ENCODE peak calls at places on chromosomes 5 and 9, in five cellular contexts. F, Z, U, O and H are unnamed samples.

GRCh38 chr9:16645970-16646369 is 224.5 kb downstream of the BNC2 start:
- DNase-seq in Z (no peak), U (no peak), F (no peak), O (no peak), H (no peak)

GRCh38 chr9:114086009-114086408 is 7.9 kb upstream of the AMBP start:
- DNase-seq in U (no peak), Z (no peak), O (no peak), F (no peak), H (no peak)

GRCh38 chr9:131254107-131254491 is 22.2 kb downstream of the FAM78A start:
- DNase-seq in Z (peak), O (no peak), U (peak), F (no peak), H (peak)

GRCh38 chr9:93886911-93887310 is 68.2 kb downstream of the BARX1 start:
- DNase-seq in U (no peak), F (no peak), O (no peak), Z (no peak), H (no peak)

GRCh38 chr5:34914671-34915138 is 599 bp downstream of the RAD1 start:
- DNase-seq in O (peak), F (no peak), Z (peak), U (peak), H (peak)

GRCh38 chr9:79572032-79572890 is 496 bp downstream of the TLE4 start:
- DNase-seq in F (no peak), U (peak), O (peak), Z (peak), H (peak)

GRCh38 chr5:173969167-173970049 is 19.6 kb upstream of the C5orf47 start:
- DNase-seq in Z (no peak), U (peak), F (no peak), O (peak), H (peak)

GRCh38 chr5:132687995-132688394 is 14.2 kb downstream of the IL4 start:
- DNase-seq in U (no peak), Z (no peak), O (no peak), F (no peak), H (no peak)

GRCh38 chr5:98965226-98965625 is 36.4 kb upstream of the CHD1 start:
- DNase-seq in Z (no peak), F (no peak), O (no peak), U (no peak), H (no peak)

GRCh38 chr9:38393128-38393809 is 767 bp downstream of the ALDH1B1 start:
- DNase-seq in F (no peak), Z (no peak), O (no peak), U (no peak), H (peak)

GRCh38 chr5:168434746-168435321 is 51.4 kb upstream of the RARS1 start:
- DNase-seq in F (no peak), Z (no peak), O (peak), U (no peak), H (no peak)

GRCh38 chr5:181184845-181185216 is 20.2 kb downstream of the TRIM7 start:
- DNase-seq in Z (no peak), O (no peak), U (no peak), F (no peak), H (no peak)

GRCh38 chr5:147310059-147310704 is 75.4 kb downstream of the STK32A start:
- DNase-seq in O (peak), F (peak), U (peak), Z (peak), H (no peak)

GRCh38 chr9:92781902-92782301 is 17.3 kb upstream of the BICD2 start:
- DNase-seq in Z (peak), F (no peak), U (no peak), O (no peak), H (no peak)

GRCh38 chr9:19376931-19377330 is 3.1 kb downstream of the RPS6 start:
- DNase-seq in Z (no peak), F (no peak), O (no peak), U (no peak), H (no peak)

GRCh38 chr9:14902561-14902960 is 7.7 kb downstream of the FREM1 start:
- DNase-seq in Z (no peak), O (no peak), F (no peak), U (no peak), H (no peak)

GRCh38 chr9:87518702-87519335 is 21.2 kb downstream of the DAPK1 start:
- DNase-seq in O (no peak), Z (peak), U (peak), F (no peak), H (peak)

GRCh38 chr5:56612759-56613158 is 202.6 kb upstream of the MAP3K1 start:
- DNase-seq in Z (no peak), U (no peak), O (no peak), F (no peak), H (no peak)

GRCh38 chr9:108580021-108580439 is 275.8 kb downstream of the ACTL7B start:
- DNase-seq in U (no peak), O (no peak), Z (peak), F (peak), H (no peak)

GRCh38 chr5:41335596-41335995 is 122.3 kb upstream of the C6 start:
- DNase-seq in O (no peak), Z (no peak), U (no peak), F (no peak), H (no peak)

GRCh38 chr5:145189786-145190185 is 645.4 kb downstream of the PRELID2 start:
- DNase-seq in F (no peak), Z (no peak), O (peak), U (no peak), H (no peak)

GRCh38 chr5:1386274-1386717 is 41.4 kb upstream of the CLPTM1L start:
- DNase-seq in Z (peak), U (peak), F (no peak), O (no peak), H (peak)

GRCh38 chr5:80238778-80239679 is 16.8 kb downstream of the SERINC5 start:
- DNase-seq in U (peak), F (no peak), O (peak), Z (peak), H (no peak)

GRCh38 chr9:21589344-21590056 is 107.4 kb upstream of the IFNE start:
- DNase-seq in O (no peak), F (peak), Z (no peak), U (no peak), H (no peak)

GRCh38 chr9:14706530-14707140 is 13.4 kb upstream of the ZDHHC21 start:
- DNase-seq in F (no peak), U (no peak), O (no peak), Z (no peak), H (no peak)

GRCh38 chr5:165407352-165407751 is 1901.9 kb downstream of the MAT2B start:
- DNase-seq in Z (no peak), F (no peak), U (no peak), O (no peak), H (no peak)

GRCh38 chr5:95628933-95629332 is 9.0 kb downstream of the GPR150 start:
- DNase-seq in F (no peak), U (no peak), Z (no peak), O (no peak), H (no peak)

GRCh38 chr9:128702445-128702948 is at the start of gene PKN3:
- DNase-seq in F (peak), Z (peak), U (peak), O (peak), H (peak)

GRCh38 chr5:128920345-128921215 is 44.7 kb upstream of the SLC27A6 start:
- DNase-seq in O (peak), F (peak), U (no peak), Z (no peak), H (no peak)

GRCh38 chr9:124665391-124666058 is 105.6 kb downstream of the NR6A1 start:
- DNase-seq in O (peak), Z (no peak), U (no peak), F (no peak), H (no peak)

GRCh38 chr9:127117801-127118200 is 4.6 kb downstream of the ANGPTL2 start:
- DNase-seq in Z (no peak), O (no peak), F (no peak), U (no peak), H (no peak)

GRCh38 chr5:132060501-132061161 is at the start of gene IL3:
- DNase-seq in O (no peak), Z (no peak), F (no peak), U (no peak), H (no peak)

GRCh38 chr5:124670672-124671592 is 75.5 kb downstream of the ZNF608 start:
- DNase-seq in U (no peak), F (no peak), O (no peak), Z (no peak), H (no peak)
- TF ChIP-seq POLR2A in U (no peak), F (no peak), O (no peak), Z (no peak), H (no peak)

GRCh38 chr5:53560506-53561191 is at the start of gene NDUFS4:
- DNase-seq in U (peak), F (peak), O (peak), Z (peak), H (peak)
- TF ChIP-seq POLR2A in U (peak), F (peak), O (peak), Z (no peak), H (peak)

DNA sequence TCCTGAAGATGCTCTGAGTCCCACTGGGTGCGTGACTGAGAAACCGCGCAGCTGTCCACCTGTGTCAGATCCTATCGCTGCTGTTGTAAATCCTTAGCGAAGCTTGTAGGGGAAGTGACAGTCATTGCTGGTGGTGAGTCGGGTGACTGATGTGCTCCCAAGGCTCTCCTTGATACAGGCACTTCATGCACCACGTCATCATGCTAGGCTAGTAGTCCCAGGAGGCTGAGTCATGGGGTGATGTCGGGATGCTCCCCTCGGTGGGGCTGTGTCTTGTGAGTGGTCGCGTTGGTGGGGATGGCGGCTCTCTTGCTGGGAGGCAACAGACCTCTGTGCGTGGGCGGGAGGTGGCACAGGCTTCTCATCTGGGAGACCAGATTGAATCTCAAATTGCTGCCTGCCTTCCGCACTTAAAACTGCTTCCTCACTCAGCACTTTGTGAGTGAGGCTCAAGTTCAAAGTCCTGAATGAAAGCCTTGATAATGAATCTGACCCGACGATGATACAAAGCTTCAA is 84.7 kb downstream of the CSNK1A1 start:
- DNase-seq in F (no peak), O (peak), U (peak), Z (no peak), H (peak)
- TF ChIP-seq POLR2A in F (no peak), O (peak), U (peak), Z (no peak), H (no peak)

GRCh38 chr9:32572900-32573523 is at the start of gene NDUFB6:
- DNase-seq in F (peak), U (peak), O (peak), Z (peak), H (peak)
- TF ChIP-seq POLR2A in F (peak), U (peak), O (no peak), Z (no peak), H (peak)

GRCh38 chr5:14204785-14205321 is 61.7 kb downstream of the TRIO start:
- DNase-seq in F (no peak), O (peak), Z (peak), U (peak), H (no peak)
- TF ChIP-seq POLR2A in F (no peak), O (no peak), Z (no peak), U (no peak), H (no peak)

GRCh38 chr5:163506726-163507125 is 1.3 kb downstream of the MAT2B start:
- DNase-seq in Z (no peak), O (peak), F (no peak), U (no peak), H (no peak)

GRCh38 chr5:163504091-163504931 is 1.1 kb upstream of the MAT2B start:
- DNase-seq in O (peak), U (peak), F (no peak), Z (peak), H (peak)

GRCh38 chr5:163503106-163504090 is 2.0 kb upstream of the MAT2B start:
- DNase-seq in O (peak), F (peak), U (peak), Z (peak), H (peak)

GRCh38 chr5:163505049-163505474 is 357 bp upstream of the MAT2B start:
- DNase-seq in U (no peak), O (no peak), F (no peak), Z (no peak), H (no peak)

GRCh38 chr5:163505475-163506457 is at the start of gene MAT2B:
- DNase-seq in Z (peak), U (peak), F (peak), O (peak), H (peak)
- TF ChIP-seq POLR2A in Z (no peak), U (peak), F (peak), O (peak), H (peak)

GRCh38 chr5:43007911-43008368 is 32.2 kb downstream of the ANXA2R start:
- DNase-seq in U (peak), Z (peak), F (no peak), O (peak), H (peak)
- TF ChIP-seq POLR2A in U (no peak), Z (no peak), F (no peak), O (peak), H (peak)

GRCh38 chr5:149432861-149433462 is 53.9 kb upstream of the IL17B start:
- DNase-seq in F (no peak), O (no peak), Z (no peak), U (no peak), H (no peak)

GRCh38 chr5:149434162-149435014 is 55.3 kb upstream of the IL17B start:
- DNase-seq in Z (peak), O (peak), F (no peak), U (peak), H (peak)

GRCh38 chr5:149429839-149430721 is 51.0 kb upstream of the IL17B start:
- DNase-seq in U (no peak), Z (no peak), O (no peak), F (peak), H (peak)

GRCh38 chr5:149433524-149434131 is 54.5 kb upstream of the IL17B start:
- DNase-seq in F (no peak), Z (no peak), U (no peak), O (peak), H (no peak)

DNA sequence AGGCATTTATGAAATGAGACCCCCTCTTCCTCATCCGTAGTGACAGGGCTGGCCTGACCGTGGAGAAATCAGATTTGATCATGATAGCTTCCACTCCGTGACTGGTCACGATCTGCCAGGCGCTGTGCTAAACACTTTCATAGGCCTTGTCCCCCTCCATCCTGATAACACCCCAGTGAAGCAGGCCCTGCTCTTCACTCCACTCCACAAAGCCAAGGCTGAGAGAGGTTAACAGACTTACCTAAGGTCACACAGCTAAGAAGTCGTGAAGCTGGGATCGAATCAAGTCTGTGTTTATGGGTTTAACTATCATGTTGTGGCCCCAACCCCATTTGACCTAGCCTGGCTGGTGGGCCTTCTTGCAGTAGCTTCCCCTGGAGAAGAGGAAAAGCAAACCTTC is 53.3 kb upstream of the IL17B start:
- DNase-seq in U (no peak), O (no peak), Z (no peak), F (no peak), H (no peak)
- TF ChIP-seq POLR2A in U (no peak), O (no peak), Z (no peak), F (no peak), H (no peak)

DNA sequence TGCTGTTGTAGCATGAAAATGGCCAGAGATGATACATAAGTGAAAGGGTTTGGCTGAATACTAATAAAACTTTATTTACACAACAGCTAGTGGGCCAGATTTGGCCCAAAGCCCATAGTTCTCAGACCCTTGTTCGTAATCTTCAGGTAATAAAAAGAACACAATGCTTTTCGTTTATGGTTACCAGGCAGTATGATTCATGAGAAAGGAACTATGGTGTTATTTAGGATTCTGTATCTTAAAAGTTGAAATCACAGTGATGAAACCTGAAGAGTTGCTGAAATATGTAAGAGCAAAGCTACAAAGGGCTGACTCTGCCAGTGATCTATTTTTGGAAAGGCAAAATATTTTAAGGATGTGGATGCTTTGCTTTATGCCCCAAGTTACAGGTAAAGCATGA is 192.7 kb downstream of the SMC2 start:
- DNase-seq in Z (no peak), U (no peak), O (no peak), F (no peak), H (no peak)
- TF ChIP-seq POLR2A in Z (no peak), U (no peak), O (no peak), F (no peak), H (no peak)

DNA sequence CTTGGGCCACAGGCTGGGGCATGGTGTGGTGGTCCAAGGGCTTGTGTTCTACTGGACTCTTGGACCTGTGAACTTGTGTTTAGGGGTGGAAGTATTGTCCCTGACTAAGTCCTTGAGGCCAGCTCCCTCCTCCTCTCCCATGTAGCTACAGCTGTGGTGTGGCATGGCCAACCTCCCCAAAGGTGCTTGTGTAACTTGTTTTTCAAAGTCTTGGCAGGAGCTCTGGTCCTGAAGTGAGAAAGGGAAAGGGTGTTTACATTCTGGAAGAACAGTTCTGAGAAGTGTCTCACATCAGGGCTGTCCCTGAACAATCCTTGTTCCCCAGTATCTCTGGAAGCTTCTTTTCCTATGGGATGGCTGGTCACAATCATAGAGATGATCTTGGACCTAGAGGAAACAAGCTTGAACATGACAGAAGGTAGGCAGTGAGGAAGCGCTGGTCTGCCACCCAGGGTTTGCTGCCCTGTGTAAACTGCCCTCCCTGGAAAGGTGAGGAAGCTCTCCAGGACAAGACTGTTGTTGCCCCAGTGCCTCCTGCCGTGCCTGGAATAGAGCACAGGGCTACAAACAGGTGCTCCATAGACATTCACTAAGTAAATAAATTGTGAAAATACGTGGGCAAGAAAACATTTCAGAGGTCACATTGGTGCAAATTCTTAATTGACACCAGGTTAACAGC is 64.6 kb upstream of the KLF9 start:
- DNase-seq in Z (peak), U (peak), O (peak), F (no peak), H (no peak)
- TF ChIP-seq POLR2A in Z (no peak), U (peak), O (no peak), F (no peak), H (no peak)